ENCODE peak calls at places on chromosomes 3 and 15, in seven cellular contexts. O is upper lobe of right lung, J is endodermal cell, D is lower leg skin, H is AG09309, Q is retinal pigment epithelial cell, V is HFF-Myc. U is an unnamed sample.

GRCh38 chr3:129610276-129610675 is 3.8 kb upstream of the PLXND1 start:
- DNase-seq in O (no peak), J (peak), D (no peak), H (no peak), Q (no peak), V (no peak), U (no peak)

GRCh38 chr3:10530241-10530640 is 24.9 kb upstream of the ATP2B2 start:
- DNase-seq in O (peak), J (peak), D (peak), H (no peak), Q (no peak), V (no peak), U (no peak)

GRCh38 chr3:12116892-12117291 is 41.8 kb downstream of the TIMP4 start:
- DNase-seq in O (no peak), J (no peak), D (no peak), H (no peak), Q (no peak), V (no peak), U (no peak)

GRCh38 chr15:66186049-66186825 is 67.3 kb downstream of the MEGF11 start:
- DNase-seq in O (no peak), J (peak), D (peak), H (no peak), Q (no peak), V (no peak), U (no peak)

GRCh38 chr15:92780816-92781215 is 119.3 kb upstream of the CHD2 start:
- DNase-seq in O (no peak), J (no peak), D (no peak), H (no peak), Q (no peak), V (no peak), U (no peak)

GRCh38 chr3:72346526-72346926 is 501.7 kb downstream of the SHQ1 start:
- DNase-seq in O (no peak), J (peak), D (peak), H (peak), Q (peak), V (peak), U (no peak)

GRCh38 chr3:178140491-178140890 is 395.7 kb upstream of the KCNMB2 start:
- DNase-seq in O (no peak), J (no peak), D (no peak), H (peak), Q (no peak), V (no peak), U (no peak)

GRCh38 chr15:91263632-91264477 is 163.8 kb downstream of the SV2B start:
- DNase-seq in O (no peak), J (no peak), D (peak), H (no peak), Q (no peak), V (no peak), U (peak)

GRCh38 chr3:64259646-64260045 is 34.4 kb upstream of the PRICKLE2 start:
- DNase-seq in O (no peak), J (no peak), D (no peak), H (peak), Q (no peak), V (no peak), U (no peak)

GRCh38 chr3:197168606-197169005 is 129.8 kb downstream of the DLG1 start:
- DNase-seq in O (no peak), J (no peak), D (no peak), H (peak), Q (peak), V (peak), U (no peak)

GRCh38 chr15:56286213-56286612 is 42.5 kb upstream of the RFX7 start:
- DNase-seq in O (no peak), J (no peak), D (no peak), H (no peak), Q (no peak), V (no peak), U (no peak)

GRCh38 chr3:153970735-153971347 is 150.3 kb upstream of the ARHGEF26 start:
- DNase-seq in O (no peak), J (no peak), D (no peak), H (no peak), Q (peak), V (no peak), U (no peak)

GRCh38 chr3:144105542-144105941 is 133.9 kb downstream of the DIPK2A start:
- DNase-seq in O (no peak), J (no peak), D (no peak), H (no peak), Q (no peak), V (no peak), U (no peak)

GRCh38 chr15:70560617-70561328 is 202.6 kb downstream of the UACA start:
- DNase-seq in O (no peak), J (peak), D (peak), H (no peak), Q (no peak), V (no peak), U (no peak)

GRCh38 chr3:170727754-170728153 is 141.9 kb upstream of the SLC7A14 start:
- DNase-seq in O (no peak), J (no peak), D (no peak), H (no peak), Q (no peak), V (no peak), U (no peak)
- H3K4me3 ChIP-seq in O (no peak), J (no peak), D (no peak), H (no peak), Q (no peak), V (no peak), U (no peak)

DNA sequence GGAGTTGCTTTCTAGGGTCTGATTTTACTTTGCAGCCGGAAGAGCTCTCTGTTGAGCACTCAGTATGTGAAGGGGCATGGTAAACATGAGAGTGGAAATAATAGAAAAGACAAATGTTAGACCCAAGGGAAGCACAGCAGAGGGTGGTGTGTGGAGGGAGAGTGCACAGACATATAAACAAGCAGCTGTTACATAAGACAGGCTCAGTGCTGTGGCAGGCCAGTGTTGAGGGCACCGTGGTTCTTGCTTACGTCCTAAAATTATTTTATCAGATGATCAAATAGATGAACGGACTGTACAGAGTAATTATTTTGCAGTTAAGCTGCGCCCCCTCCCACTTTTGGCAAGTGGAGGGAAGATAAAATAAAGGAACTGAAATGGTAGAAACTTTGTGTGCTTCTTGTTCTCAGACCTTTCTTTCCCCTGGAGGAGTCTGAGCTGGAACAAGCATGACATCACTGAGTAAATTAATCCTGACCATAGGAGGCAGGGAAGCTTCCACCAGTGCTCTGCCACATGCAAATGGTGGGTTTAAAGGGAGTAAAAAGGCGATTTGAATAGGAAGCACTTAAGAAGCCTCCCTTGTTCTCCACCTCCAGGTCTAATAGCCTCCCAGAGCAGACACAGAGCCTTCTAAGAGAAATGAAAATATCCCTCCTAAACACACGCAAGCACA is 205.6 kb downstream of the IL20RB start:
- DNase-seq in O (no peak), J (peak), D (no peak), H (no peak), Q (no peak), V (no peak), U (no peak)
- H3K4me3 ChIP-seq in O (no peak), J (no peak), D (no peak), H (no peak), Q (no peak), V (no peak), U (peak)

GRCh38 chr15:77643764-77644163 is 11.1 kb upstream of the LINGO1 start:
- DNase-seq in O (no peak), J (peak), D (no peak), H (no peak), Q (no peak), V (no peak), U (no peak)
- H3K4me3 ChIP-seq in O (no peak), J (no peak), D (no peak), H (no peak), Q (no peak), V (no peak), U (no peak)

GRCh38 chr3:37907906-37908305 is 46.2 kb downstream of the CTDSPL start:
- DNase-seq in O (no peak), J (no peak), D (no peak), H (no peak), Q (no peak), V (no peak), U (no peak)
- H3K4me3 ChIP-seq in O (no peak), J (no peak), D (no peak), H (no peak), Q (no peak), V (no peak), U (no peak)

DNA sequence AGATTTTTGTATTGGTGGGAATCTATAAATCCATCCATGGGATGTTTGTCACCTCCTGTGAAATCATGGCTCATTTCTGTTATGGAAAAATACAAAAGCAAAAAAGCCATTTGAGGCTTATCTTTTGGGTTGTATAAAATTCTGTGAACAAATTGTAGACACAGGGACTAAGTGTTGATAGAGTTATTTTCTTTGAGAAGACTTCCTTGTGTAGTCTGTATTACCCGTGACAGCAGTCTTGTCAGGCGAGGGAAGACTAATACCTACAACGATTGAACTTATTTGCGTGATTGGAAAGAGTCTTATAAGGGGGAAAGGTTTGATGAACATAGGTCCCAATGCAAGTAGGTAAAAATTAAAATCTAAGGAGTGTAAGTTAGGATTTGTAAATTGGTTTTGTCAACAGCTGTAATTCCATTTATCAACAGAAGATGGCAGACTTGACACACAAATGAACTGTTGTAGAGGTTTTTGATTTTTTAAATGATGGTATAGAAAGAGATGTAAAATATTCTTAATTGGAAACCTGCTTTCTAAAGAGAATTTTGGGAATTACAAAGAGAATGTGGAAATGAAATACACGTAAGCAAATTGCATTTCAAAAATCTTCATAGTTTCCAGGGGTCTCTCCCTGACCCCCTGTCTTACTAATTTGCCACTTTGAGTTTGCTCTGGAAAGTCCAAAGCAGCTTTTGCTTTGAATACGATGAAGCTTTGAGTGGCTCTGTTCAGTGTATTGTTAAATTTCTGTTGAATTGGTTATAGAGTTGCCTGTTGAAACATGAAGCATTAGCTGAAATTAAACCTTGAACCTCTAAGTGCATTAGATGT is 33.2 kb downstream of the SLC25A26 start:
- DNase-seq in O (no peak), J (no peak), D (no peak), H (no peak), Q (no peak), V (peak), U (no peak)
- H3K4me3 ChIP-seq in O (no peak), J (no peak), D (no peak), H (no peak), Q (no peak), V (no peak), U (no peak)

GRCh38 chr3:187740446-187741399 is 4.5 kb downstream of the BCL6 start:
- DNase-seq in O (peak), J (peak), D (peak), H (peak), Q (peak), V (peak), U (peak)
- H3K4me3 ChIP-seq in O (peak), J (peak), D (peak), H (peak), Q (peak), V (peak), U (peak)

GRCh38 chr3:65356331-65357286 is 668.8 kb upstream of the ADAMTS9 start:
- DNase-seq in O (peak), J (peak), D (no peak), H (no peak), Q (no peak), V (no peak), U (no peak)
- H3K4me3 ChIP-seq in O (peak), J (no peak), D (no peak), H (peak), Q (peak), V (peak), U (peak)

GRCh38 chr3:111545349-111545748 is 3.4 kb downstream of the CD96 start:
- DNase-seq in O (no peak), J (no peak), D (no peak), H (no peak), Q (no peak), V (no peak), U (no peak)

GRCh38 chr3:111548060-111548459 is 6.1 kb downstream of the CD96 start:
- DNase-seq in O (no peak), J (no peak), D (no peak), H (no peak), Q (no peak), V (no peak), U (no peak)

GRCh38 chr3:111547645-111548044 is 5.6 kb downstream of the CD96 start:
- DNase-seq in O (no peak), J (no peak), D (no peak), H (no peak), Q (no peak), V (no peak), U (no peak)

GRCh38 chr3:111548756-111549155 is 6.8 kb downstream of the CD96 start:
- DNase-seq in O (no peak), J (no peak), D (no peak), H (no peak), Q (no peak), V (no peak), U (no peak)
- H3K4me3 ChIP-seq in O (no peak), J (no peak), D (no peak), H (no peak), Q (no peak), V (no peak), U (no peak)

DNA sequence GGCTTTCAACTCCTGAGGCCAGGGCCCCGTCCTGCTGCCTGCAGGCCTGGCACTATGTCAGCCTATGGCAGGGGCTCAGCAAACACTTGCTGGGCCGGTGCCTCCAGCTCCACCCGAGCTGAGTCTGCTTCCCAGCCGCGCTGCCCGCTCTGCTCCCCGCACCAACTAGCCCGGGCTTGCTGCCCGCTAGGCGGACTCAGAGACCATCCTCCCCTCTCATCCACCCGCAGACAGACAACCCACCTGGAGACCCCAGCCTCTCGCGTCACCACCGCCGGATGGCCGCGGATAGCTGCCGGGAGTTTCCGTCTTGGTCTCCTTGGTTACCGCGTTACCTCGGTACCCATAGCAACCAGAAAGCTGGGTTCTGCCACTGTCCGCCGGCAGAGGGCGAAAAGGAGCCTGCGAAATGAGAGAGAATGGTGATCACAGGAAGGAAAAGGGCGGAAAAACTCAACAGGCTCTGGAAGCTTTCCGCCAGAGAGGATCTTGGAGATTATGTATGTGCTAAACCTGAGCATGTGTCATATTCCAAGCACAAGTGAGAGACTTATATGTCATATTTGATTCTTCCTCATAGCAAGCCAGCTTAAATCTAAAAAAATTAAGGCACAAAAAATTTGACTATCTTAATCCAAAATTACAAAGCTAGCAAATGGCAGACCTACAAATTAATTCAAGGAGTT is at the start of gene ZBBX:
- DNase-seq in O (peak), J (peak), D (peak), H (peak), Q (peak), V (peak), U (peak)
- H3K4me3 ChIP-seq in O (peak), J (peak), D (no peak), H (peak), Q (peak), V (peak), U (peak)

GRCh38 chr3:21722768-21723167 is 28.2 kb downstream of the ZNF385D start:
- DNase-seq in O (no peak), J (no peak), D (no peak), H (no peak), Q (no peak), V (no peak), U (no peak)

GRCh38 chr3:21718943-21719591 is 31.9 kb downstream of the ZNF385D start:
- DNase-seq in O (no peak), J (no peak), D (no peak), H (no peak), Q (no peak), V (no peak), U (no peak)

GRCh38 chr3:21717272-21717671 is 33.7 kb downstream of the ZNF385D start:
- DNase-seq in O (no peak), J (no peak), D (no peak), H (no peak), Q (no peak), V (no peak), U (no peak)

GRCh38 chr3:21718161-21718765 is 32.7 kb downstream of the ZNF385D start:
- DNase-seq in O (no peak), J (no peak), D (no peak), H (peak), Q (peak), V (peak), U (no peak)

DNA sequence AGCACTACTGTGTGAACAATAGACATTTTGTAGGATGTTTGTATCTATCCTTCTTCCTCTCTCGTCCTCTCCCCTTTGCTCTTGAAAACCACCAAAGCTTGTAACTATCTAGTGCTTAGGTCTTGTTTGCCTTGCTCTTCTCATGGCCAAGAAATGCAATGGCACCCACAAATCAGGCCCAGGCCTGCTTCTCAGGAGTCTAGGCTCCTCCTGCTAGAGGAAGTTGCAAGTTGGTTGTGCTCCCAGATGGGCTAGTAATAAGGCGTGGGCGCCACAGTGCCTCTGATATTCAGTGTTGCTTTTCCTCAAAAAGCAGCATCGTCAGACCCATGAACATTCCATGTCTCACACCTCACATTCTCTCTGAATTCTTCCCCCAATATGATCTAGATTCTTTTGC is 28.7 kb downstream of the ZNF385D start:
- DNase-seq in O (no peak), J (no peak), D (no peak), H (no peak), Q (no peak), V (no peak), U (no peak)
- H3K4me3 ChIP-seq in O (no peak), J (no peak), D (no peak), H (no peak), Q (no peak), V (no peak), U (no peak)

U was measured in left ventricle myocardium inferior.